ENCODE peak calls at places on chromosomes 1 and 21, in ten cellular contexts. One of them, this sample, is unnamed. For H3K9me3, the result is how much of the 10 kb centered on the place peaks cover.

GRCh38 chr1:200888349-200888838 is 6.3 kb upstream of the INAVA start:
- DNase-seq in astrocyte: no peak
- DNase-seq in stomach: no peak
- DNase-seq in CD4-positive, alpha-beta T cell: peak
- DNase-seq in A549: no peak
- DNase-seq in OCI-LY7: peak
- DNase-seq in H1: no peak
- DNase-seq in right lobe of liver: no peak
- DNase-seq in neural progenitor cell: peak
- DNase-seq in tibial nerve: no peak
- DNase-seq in this sample: no peak

GRCh38 chr1:21324368-21325137 is 34.3 kb upstream of the ECE1 start:
- DNase-seq in astrocyte: peak
- DNase-seq in stomach: peak
- DNase-seq in CD4-positive, alpha-beta T cell: peak
- DNase-seq in A549: peak
- DNase-seq in OCI-LY7: peak
- DNase-seq in H1: no peak
- DNase-seq in right lobe of liver: peak
- DNase-seq in neural progenitor cell: no peak
- DNase-seq in tibial nerve: peak
- DNase-seq in this sample: peak

GRCh38 chr1:53641481-53642214 is 97.3 kb downstream of the GLIS1 start:
- DNase-seq in astrocyte: no peak
- DNase-seq in stomach: no peak
- DNase-seq in CD4-positive, alpha-beta T cell: no peak
- DNase-seq in A549: no peak
- DNase-seq in OCI-LY7: no peak
- DNase-seq in H1: no peak
- DNase-seq in right lobe of liver: no peak
- DNase-seq in neural progenitor cell: no peak
- DNase-seq in tibial nerve: no peak
- DNase-seq in this sample: no peak

GRCh38 chr1:182580736-182581135 is 8.3 kb downstream of the RNASEL start:
- DNase-seq in astrocyte: no peak
- DNase-seq in stomach: no peak
- DNase-seq in CD4-positive, alpha-beta T cell: no peak
- DNase-seq in A549: no peak
- DNase-seq in OCI-LY7: no peak
- DNase-seq in H1: no peak
- DNase-seq in right lobe of liver: no peak
- DNase-seq in neural progenitor cell: peak
- DNase-seq in tibial nerve: no peak
- DNase-seq in this sample: no peak

GRCh38 chr1:78005755-78006154 is 1.0 kb downstream of the DNAJB4 start:
- DNase-seq in astrocyte: peak
- DNase-seq in stomach: no peak
- DNase-seq in CD4-positive, alpha-beta T cell: no peak
- DNase-seq in A549: peak
- DNase-seq in OCI-LY7: no peak
- DNase-seq in H1: no peak
- DNase-seq in right lobe of liver: no peak
- DNase-seq in neural progenitor cell: no peak
- DNase-seq in tibial nerve: no peak
- DNase-seq in this sample: no peak

GRCh38 chr1:151715726-151716404 is 738 bp downstream of the CELF3 start:
- DNase-seq in astrocyte: no peak
- DNase-seq in stomach: no peak
- DNase-seq in CD4-positive, alpha-beta T cell: no peak
- DNase-seq in A549: no peak
- DNase-seq in OCI-LY7: peak
- DNase-seq in H1: no peak
- DNase-seq in right lobe of liver: no peak
- DNase-seq in neural progenitor cell: peak
- DNase-seq in tibial nerve: no peak
- DNase-seq in this sample: no peak

GRCh38 chr1:45260244-45260643 is 53.8 kb upstream of the ZSWIM5 start:
- DNase-seq in astrocyte: no peak
- DNase-seq in stomach: no peak
- DNase-seq in CD4-positive, alpha-beta T cell: no peak
- DNase-seq in A549: no peak
- DNase-seq in OCI-LY7: no peak
- DNase-seq in H1: no peak
- DNase-seq in right lobe of liver: no peak
- DNase-seq in neural progenitor cell: no peak
- DNase-seq in tibial nerve: no peak
- DNase-seq in this sample: no peak

GRCh38 chr21:35430260-35430659 is 381.2 kb upstream of the RUNX1 start:
- DNase-seq in astrocyte: no peak
- DNase-seq in stomach: no peak
- DNase-seq in CD4-positive, alpha-beta T cell: no peak
- DNase-seq in A549: no peak
- DNase-seq in OCI-LY7: no peak
- DNase-seq in H1: no peak
- DNase-seq in right lobe of liver: no peak
- DNase-seq in neural progenitor cell: no peak
- DNase-seq in tibial nerve: no peak
- DNase-seq in this sample: no peak

GRCh38 chr21:34613679-34614442 is 1.1 kb downstream of the RCAN1 start:
- DNase-seq in astrocyte: no peak
- DNase-seq in stomach: no peak
- DNase-seq in CD4-positive, alpha-beta T cell: no peak
- DNase-seq in A549: no peak
- DNase-seq in OCI-LY7: no peak
- DNase-seq in H1: no peak
- DNase-seq in right lobe of liver: no peak
- DNase-seq in neural progenitor cell: peak
- DNase-seq in tibial nerve: no peak
- DNase-seq in this sample: no peak

GRCh38 chr1:111864862-111865261 is 109.2 kb downstream of the DDX20 start:
- DNase-seq in astrocyte: no peak
- DNase-seq in stomach: no peak
- DNase-seq in CD4-positive, alpha-beta T cell: no peak
- DNase-seq in A549: no peak
- DNase-seq in OCI-LY7: peak
- DNase-seq in H1: no peak
- DNase-seq in right lobe of liver: no peak
- DNase-seq in neural progenitor cell: peak
- DNase-seq in tibial nerve: no peak
- DNase-seq in this sample: no peak

GRCh38 chr1:182142621-182143020 is 81.1 kb upstream of the ZNF648 start:
- DNase-seq in astrocyte: no peak
- DNase-seq in stomach: no peak
- DNase-seq in CD4-positive, alpha-beta T cell: no peak
- DNase-seq in A549: no peak
- DNase-seq in OCI-LY7: no peak
- DNase-seq in H1: no peak
- DNase-seq in right lobe of liver: no peak
- DNase-seq in neural progenitor cell: no peak
- DNase-seq in tibial nerve: no peak
- DNase-seq in this sample: no peak

GRCh38 chr1:67053785-67054759 is at the start of gene SLC35D1:
- DNase-seq in astrocyte: peak
- DNase-seq in stomach: peak
- DNase-seq in CD4-positive, alpha-beta T cell: peak
- DNase-seq in A549: peak
- DNase-seq in OCI-LY7: peak
- DNase-seq in H1: peak
- DNase-seq in right lobe of liver: peak
- DNase-seq in neural progenitor cell: peak
- DNase-seq in tibial nerve: peak
- DNase-seq in this sample: peak

GRCh38 chr1:217370757-217371156 is 260.1 kb downstream of the GPATCH2 start:
- DNase-seq in astrocyte: no peak
- DNase-seq in stomach: no peak
- DNase-seq in CD4-positive, alpha-beta T cell: no peak
- DNase-seq in A549: no peak
- DNase-seq in OCI-LY7: no peak
- DNase-seq in H1: no peak
- DNase-seq in right lobe of liver: no peak
- DNase-seq in neural progenitor cell: no peak
- DNase-seq in tibial nerve: no peak
- DNase-seq in this sample: no peak

GRCh38 chr1:86687595-86687994 is 16.8 kb upstream of the SH3GLB1 start:
- DNase-seq in astrocyte: no peak
- DNase-seq in stomach: no peak
- DNase-seq in CD4-positive, alpha-beta T cell: no peak
- DNase-seq in A549: no peak
- DNase-seq in OCI-LY7: peak
- DNase-seq in H1: no peak
- DNase-seq in right lobe of liver: no peak
- DNase-seq in neural progenitor cell: no peak
- DNase-seq in tibial nerve: no peak
- DNase-seq in this sample: no peak

GRCh38 chr1:212440419-212440818 is 7.7 kb downstream of the NENF start:
- DNase-seq in astrocyte: no peak
- DNase-seq in stomach: no peak
- DNase-seq in CD4-positive, alpha-beta T cell: no peak
- DNase-seq in A549: no peak
- DNase-seq in OCI-LY7: no peak
- DNase-seq in H1: no peak
- DNase-seq in right lobe of liver: no peak
- DNase-seq in neural progenitor cell: no peak
- DNase-seq in tibial nerve: no peak
- DNase-seq in this sample: no peak

DNA sequence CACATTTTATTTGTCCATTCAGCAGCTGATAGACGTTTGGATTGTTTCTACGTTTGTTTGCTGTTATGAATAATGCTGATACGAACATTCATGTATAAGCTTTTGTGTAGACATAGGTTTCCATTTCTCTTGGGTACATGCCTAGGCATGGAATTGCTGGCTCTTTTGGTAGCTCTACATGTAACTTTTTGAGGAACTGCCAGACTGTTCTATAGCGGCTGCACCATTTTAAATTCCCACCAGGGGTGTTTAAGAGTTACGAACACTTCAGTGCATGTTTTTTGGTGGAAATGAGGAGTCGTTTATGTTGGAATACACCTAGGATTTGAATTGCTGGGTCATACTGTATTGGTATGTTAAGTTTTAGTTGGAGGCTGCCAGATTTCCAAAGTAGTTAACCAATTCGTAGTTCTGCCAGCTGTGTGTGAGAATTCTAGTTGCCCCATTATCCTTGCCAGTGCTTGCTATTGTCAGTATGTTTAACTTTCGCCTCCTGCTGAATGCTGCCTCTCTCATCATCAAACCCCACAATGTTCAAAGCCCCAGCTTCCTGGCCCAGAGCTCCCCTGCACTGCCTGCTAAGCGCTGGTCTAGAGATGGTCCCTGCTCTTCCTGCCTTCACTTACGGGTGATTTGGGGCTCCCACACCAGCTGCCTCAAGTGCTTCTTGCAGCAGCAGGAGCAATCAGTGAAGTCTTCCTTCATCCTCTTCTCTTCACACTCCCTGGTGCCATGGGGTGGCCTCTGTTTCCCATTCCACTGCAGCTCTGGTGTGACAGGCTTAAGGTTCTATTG is 81.0 kb downstream of the MAN1C1 start:
- DNase-seq in astrocyte: no peak
- DNase-seq in stomach: no peak
- DNase-seq in CD4-positive, alpha-beta T cell: peak
- DNase-seq in A549: no peak
- DNase-seq in OCI-LY7: no peak
- DNase-seq in H1: no peak
- DNase-seq in right lobe of liver: no peak
- DNase-seq in neural progenitor cell: no peak
- DNase-seq in tibial nerve: no peak
- DNase-seq in this sample: no peak
- TF ChIP-seq CTCF in astrocyte: no peak
- TF ChIP-seq CTCF in stomach: no peak
- TF ChIP-seq CTCF in CD4-positive, alpha-beta T cell: no peak
- TF ChIP-seq CTCF in A549: no peak
- TF ChIP-seq CTCF in OCI-LY7: no peak
- TF ChIP-seq CTCF in H1: no peak
- TF ChIP-seq CTCF in right lobe of liver: no peak
- TF ChIP-seq CTCF in neural progenitor cell: peak
- TF ChIP-seq CTCF in tibial nerve: no peak
- TF ChIP-seq CTCF in this sample: no peak

GRCh38 chr21:17293194-17293593 is 219.6 kb upstream of the CXADR start:
- DNase-seq in astrocyte: no peak
- DNase-seq in stomach: no peak
- DNase-seq in CD4-positive, alpha-beta T cell: no peak
- DNase-seq in A549: no peak
- DNase-seq in OCI-LY7: no peak
- DNase-seq in H1: no peak
- DNase-seq in right lobe of liver: no peak
- DNase-seq in neural progenitor cell: no peak
- DNase-seq in tibial nerve: no peak
- DNase-seq in this sample: no peak

GRCh38 chr21:17295997-17296396 is 216.8 kb upstream of the CXADR start:
- DNase-seq in astrocyte: no peak
- DNase-seq in stomach: no peak
- DNase-seq in CD4-positive, alpha-beta T cell: no peak
- DNase-seq in A549: no peak
- DNase-seq in OCI-LY7: no peak
- DNase-seq in H1: no peak
- DNase-seq in right lobe of liver: no peak
- DNase-seq in neural progenitor cell: no peak
- DNase-seq in tibial nerve: no peak
- DNase-seq in this sample: no peak
- H3K9me3 ChIP-seq in astrocyte: under half
- H3K9me3 ChIP-seq in stomach: under half
- H3K9me3 ChIP-seq in CD4-positive, alpha-beta T cell: under half
- H3K9me3 ChIP-seq in A549: under half
- H3K9me3 ChIP-seq in OCI-LY7: under half
- H3K9me3 ChIP-seq in H1: under half
- H3K9me3 ChIP-seq in right lobe of liver: under half
- H3K9me3 ChIP-seq in neural progenitor cell: under half
- H3K9me3 ChIP-seq in tibial nerve: under half
- H3K9me3 ChIP-seq in this sample: under half

GRCh38 chr1:225921734-225922709 is 2.0 kb downstream of the PYCR2 start:
- DNase-seq in astrocyte: no peak
- DNase-seq in stomach: no peak
- DNase-seq in CD4-positive, alpha-beta T cell: no peak
- DNase-seq in A549: no peak
- DNase-seq in OCI-LY7: no peak
- DNase-seq in H1: no peak
- DNase-seq in right lobe of liver: no peak
- DNase-seq in neural progenitor cell: no peak
- DNase-seq in tibial nerve: no peak
- DNase-seq in this sample: no peak
- H3K27ac ChIP-seq in astrocyte: no peak
- H3K27ac ChIP-seq in stomach: no peak
- H3K27ac ChIP-seq in CD4-positive, alpha-beta T cell: no peak
- H3K27ac ChIP-seq in A549: no peak
- H3K27ac ChIP-seq in OCI-LY7: no peak
- H3K27ac ChIP-seq in H1: no peak
- H3K27ac ChIP-seq in right lobe of liver: no peak
- H3K27ac ChIP-seq in neural progenitor cell: no peak
- H3K27ac ChIP-seq in tibial nerve: no peak
- H3K27ac ChIP-seq in this sample: no peak

DNA sequence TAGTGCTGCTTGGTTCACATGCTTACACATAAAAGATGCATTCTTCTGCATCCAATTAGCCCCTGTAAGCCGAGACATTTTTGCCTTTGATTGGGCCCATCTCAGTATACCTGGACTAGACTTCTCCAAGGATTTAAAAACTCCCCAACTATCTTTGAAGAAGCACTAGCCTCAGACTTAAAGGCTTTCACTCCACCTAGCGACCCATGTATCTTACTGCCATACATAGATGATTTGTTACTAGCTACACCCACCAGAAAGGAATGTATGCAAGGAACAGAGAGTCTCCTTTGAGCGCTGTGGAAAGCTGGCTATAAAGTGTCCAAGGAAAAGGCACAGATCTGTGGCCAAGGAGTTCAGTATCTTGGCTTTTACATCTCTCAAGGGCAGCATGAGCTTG is 91.7 kb downstream of the LIPI start:
- DNase-seq in astrocyte: no peak
- DNase-seq in stomach: no peak
- DNase-seq in CD4-positive, alpha-beta T cell: no peak
- DNase-seq in A549: peak
- DNase-seq in OCI-LY7: no peak
- DNase-seq in H1: no peak
- DNase-seq in right lobe of liver: no peak
- DNase-seq in neural progenitor cell: peak
- DNase-seq in tibial nerve: no peak
- DNase-seq in this sample: no peak
- TF ChIP-seq CTCF in astrocyte: no peak
- TF ChIP-seq CTCF in stomach: no peak
- TF ChIP-seq CTCF in CD4-positive, alpha-beta T cell: no peak
- TF ChIP-seq CTCF in A549: no peak
- TF ChIP-seq CTCF in OCI-LY7: no peak
- TF ChIP-seq CTCF in H1: no peak
- TF ChIP-seq CTCF in right lobe of liver: no peak
- TF ChIP-seq CTCF in neural progenitor cell: peak
- TF ChIP-seq CTCF in tibial nerve: no peak
- TF ChIP-seq CTCF in this sample: no peak